ENCODE peak calls at places on chromosomes 7 and 10, in seven cellular contexts. O is gastrocnemius medialis; W is CD8-positive, alpha-beta T cell; J is foreskin fibroblast; Y is cardiac fibroblast; F is H9; H is tibial artery. A is an unnamed sample.

GRCh38 chr10:46171661-46172060 is 115.1 kb upstream of the ANTXRL start:
- DNase-seq in O (no peak), W (no peak), J (no peak), Y (no peak), F (no peak), H (no peak), A (no peak)

GRCh38 chr10:44830022-44830421 is 81.1 kb upstream of the TMEM72 start:
- DNase-seq in O (no peak), W (no peak), J (peak), Y (peak), F (no peak), H (no peak), A (no peak)

GRCh38 chr7:43648725-43649406 is 66.0 kb downstream of the STK17A start:
- DNase-seq in O (no peak), W (peak), J (peak), Y (peak), F (no peak), H (no peak), A (no peak)

GRCh38 chr7:134619627-134620331 is 26.9 kb upstream of the BPGM start:
- DNase-seq in O (no peak), W (no peak), J (peak), Y (peak), F (no peak), H (no peak), A (no peak)

GRCh38 chr7:20329389-20330175 is 1.1 kb upstream of the ITGB8 start:
- DNase-seq in O (no peak), W (no peak), J (peak), Y (peak), F (peak), H (peak), A (peak)

GRCh38 chr10:75538144-75538543 is 106.7 kb downstream of the LRMDA start:
- DNase-seq in O (no peak), W (no peak), J (no peak), Y (no peak), F (peak), H (no peak), A (no peak)

GRCh38 chr7:38630720-38631673 is at the start of gene AMPH:
- DNase-seq in O (no peak), W (no peak), J (peak), Y (peak), F (peak), H (peak), A (peak)

GRCh38 chr10:50497758-50498157 is 126.0 kb downstream of the SGMS1 start:
- DNase-seq in O (no peak), W (no peak), J (peak), Y (peak), F (no peak), H (no peak), A (no peak)

GRCh38 chr10:71463111-71463510 is 66.4 kb downstream of the CDH23 start:
- DNase-seq in O (no peak), W (no peak), J (no peak), Y (no peak), F (no peak), H (no peak), A (no peak)

GRCh38 chr10:131818510-131819234 is 82.1 kb upstream of the PPP2R2D start:
- DNase-seq in O (no peak), W (peak), J (no peak), Y (no peak), F (no peak), H (no peak), A (no peak)

GRCh38 chr7:88306590-88307048 is at the start of gene STEAP4:
- DNase-seq in O (peak), W (no peak), J (peak), Y (peak), F (peak), H (peak), A (peak)

GRCh38 chr10:102776779-102777417 is 33.1 kb downstream of the WBP1L start:
- DNase-seq in O (peak), W (no peak), J (peak), Y (peak), F (peak), H (peak), A (peak)

GRCh38 chr7:140752533-140752932 is 56.0 kb downstream of the NDUFB2 start:
- DNase-seq in O (no peak), W (no peak), J (no peak), Y (no peak), F (no peak), H (no peak), A (no peak)

GRCh38 chr10:5659702-5660528 is 6.5 kb downstream of the ASB13 start:
- DNase-seq in O (no peak), W (no peak), J (peak), Y (peak), F (no peak), H (peak), A (no peak)

GRCh38 chr7:109873296-109873695 is 1217.6 kb upstream of the LRRN3 start:
- DNase-seq in O (no peak), W (no peak), J (no peak), Y (no peak), F (no peak), H (peak), A (no peak)

GRCh38 chr7:40804477-40805215 is 669.8 kb downstream of the SUGCT start:
- DNase-seq in O (no peak), W (no peak), J (peak), Y (no peak), F (no peak), H (no peak), A (no peak)

GRCh38 chr7:88092676-88092999 is 127.2 kb downstream of the SRI start:
- DNase-seq in O (no peak), W (no peak), J (no peak), Y (no peak), F (no peak), H (no peak), A (no peak)

GRCh38 chr10:128519581-128519980 is 393.4 kb upstream of the MKI67 start:
- DNase-seq in O (no peak), W (no peak), J (no peak), Y (no peak), F (no peak), H (no peak), A (no peak)

GRCh38 chr10:57785546-57785945 is 482.1 kb downstream of the IPMK start:
- DNase-seq in O (no peak), W (no peak), J (no peak), Y (no peak), F (no peak), H (no peak), A (no peak)

GRCh38 chr10:132420469-132421376 is 23.7 kb downstream of the PWWP2B start:
- DNase-seq in O (no peak), W (no peak), J (no peak), Y (no peak), F (no peak), H (no peak), A (no peak)

GRCh38 chr7:101725911-101726310 is 91.5 kb upstream of the CUX1 start:
- DNase-seq in O (no peak), W (no peak), J (no peak), Y (no peak), F (no peak), H (no peak), A (no peak)

GRCh38 chr10:133306941-133307379 is 1.7 kb downstream of the TUBGCP2 start:
- DNase-seq in O (no peak), W (no peak), J (no peak), Y (no peak), F (no peak), H (no peak), A (no peak)

GRCh38 chr10:69492746-69493462 is 41.6 kb downstream of the TSPAN15 start:
- DNase-seq in O (no peak), W (no peak), J (no peak), Y (no peak), F (no peak), H (no peak), A (no peak)

GRCh38 chr7:131328387-131329175 is 905 bp downstream of the MKLN1 start:
- DNase-seq in O (no peak), W (no peak), J (peak), Y (peak), F (no peak), H (no peak), A (no peak)

GRCh38 chr7:131068604-131069021 is 259.1 kb upstream of the MKLN1 start:
- DNase-seq in O (no peak), W (no peak), J (no peak), Y (peak), F (no peak), H (no peak), A (no peak)

GRCh38 chr10:75211007-75211735 is 575 bp downstream of the VDAC2 start:
- DNase-seq in O (no peak), W (no peak), J (peak), Y (peak), F (no peak), H (no peak), A (no peak)

GRCh38 chr7:6260291-6261183 is 11.9 kb downstream of the CYTH3 start:
- DNase-seq in O (no peak), W (no peak), J (peak), Y (peak), F (no peak), H (no peak), A (no peak)

GRCh38 chr7:80420876-80421275 is 91.0 kb downstream of the GNAT3 start:
- DNase-seq in O (no peak), W (no peak), J (no peak), Y (no peak), F (no peak), H (no peak), A (no peak)

DNA sequence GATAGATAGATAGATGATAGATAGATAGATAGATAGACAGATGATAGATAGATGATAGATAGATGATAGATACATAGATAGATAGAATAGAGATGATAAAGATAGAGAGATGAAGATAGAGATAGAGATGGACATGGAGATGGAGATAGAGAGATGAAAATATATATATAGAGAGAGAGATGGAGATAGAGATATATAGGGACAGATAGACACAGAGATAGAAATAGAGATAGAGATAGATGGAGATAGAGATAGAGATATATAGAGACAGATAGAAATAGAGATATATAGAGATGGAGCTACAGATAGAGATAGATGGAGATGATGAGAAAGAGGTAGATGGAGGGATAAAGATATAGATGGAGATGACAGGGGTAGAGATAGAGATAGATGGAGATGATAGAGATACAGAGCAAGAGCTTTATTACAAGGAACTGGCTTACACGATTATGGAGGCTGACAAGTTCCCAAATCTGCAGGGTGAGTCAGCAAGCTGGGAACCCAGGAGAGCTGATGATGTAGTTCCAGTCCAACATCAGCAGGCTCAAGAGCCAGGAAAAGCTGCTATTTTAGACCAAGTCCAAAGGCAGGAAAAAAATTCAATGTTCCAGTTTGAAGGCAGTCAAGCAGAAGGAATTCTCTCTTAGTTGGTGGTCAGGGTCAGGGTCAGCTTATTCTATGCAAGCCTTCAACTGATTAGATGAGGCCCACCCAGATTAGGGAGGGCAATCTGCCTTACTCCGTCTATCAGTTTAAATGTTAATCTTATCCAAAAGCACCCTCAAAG is 37.1 kb downstream of the CAV1 start:
- DNase-seq in O (peak), W (no peak), J (no peak), Y (peak), F (no peak), H (peak), A (no peak)
- TF ChIP-seq CTCF in O (no peak), W (no peak), J (no peak), Y (no peak), F (no peak), H (no peak), A (no peak)

DNA sequence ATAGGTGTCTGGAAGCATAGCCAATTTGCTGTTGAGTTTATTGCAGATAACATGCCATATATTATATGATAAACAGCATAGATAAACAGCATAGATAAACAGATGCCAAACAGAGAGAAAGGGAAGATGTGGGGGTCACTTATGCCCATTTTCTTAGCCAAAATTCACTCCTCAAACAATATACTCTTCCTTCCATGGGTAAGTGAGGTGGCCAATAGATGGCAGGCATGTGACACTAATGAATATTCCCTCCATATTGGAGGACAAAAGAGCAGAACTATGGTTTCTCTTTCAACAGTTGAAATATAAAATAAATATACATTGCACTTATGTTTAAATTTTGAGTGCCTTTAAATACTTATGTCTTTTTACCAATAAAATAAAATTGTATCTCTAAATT is 1212.8 kb downstream of the REEP3 start:
- DNase-seq in O (no peak), W (no peak), J (no peak), Y (peak), F (no peak), H (no peak), A (peak)
- TF ChIP-seq CTCF in O (no peak), W (no peak), J (no peak), Y (peak), F (peak), H (peak), A (no peak)

GRCh38 chr10:97738616-97739015 is 1.7 kb downstream of the ZFYVE27 start:
- DNase-seq in O (no peak), W (no peak), J (no peak), Y (no peak), F (no peak), H (no peak), A (no peak)

GRCh38 chr10:97736403-97736901 is 476 bp upstream of the ZFYVE27 start:
- DNase-seq in O (no peak), W (no peak), J (no peak), Y (no peak), F (no peak), H (no peak), A (no peak)

GRCh38 chr10:97737770-97738265 is 890 bp downstream of the ZFYVE27 start:
- DNase-seq in O (no peak), W (no peak), J (no peak), Y (no peak), F (no peak), H (no peak), A (no peak)

GRCh38 chr10:97734021-97734420 is 2.9 kb upstream of the ZFYVE27 start:
- DNase-seq in O (no peak), W (no peak), J (no peak), Y (no peak), F (no peak), H (no peak), A (no peak)

GRCh38 chr10:97736902-97737769 is at the start of gene ZFYVE27:
- DNase-seq in O (peak), W (peak), J (peak), Y (peak), F (peak), H (peak), A (peak)
- TF ChIP-seq CTCF in O (no peak), W (no peak), J (no peak), Y (no peak), F (no peak), H (no peak), A (no peak)

GRCh38 chr10:31921031-31921430 is 7.6 kb downstream of the ARHGAP12 start:
- DNase-seq in O (no peak), W (no peak), J (no peak), Y (no peak), F (no peak), H (no peak), A (no peak)
- TF ChIP-seq CTCF in O (no peak), W (no peak), J (no peak), Y (no peak), F (no peak), H (no peak), A (no peak)

DNA sequence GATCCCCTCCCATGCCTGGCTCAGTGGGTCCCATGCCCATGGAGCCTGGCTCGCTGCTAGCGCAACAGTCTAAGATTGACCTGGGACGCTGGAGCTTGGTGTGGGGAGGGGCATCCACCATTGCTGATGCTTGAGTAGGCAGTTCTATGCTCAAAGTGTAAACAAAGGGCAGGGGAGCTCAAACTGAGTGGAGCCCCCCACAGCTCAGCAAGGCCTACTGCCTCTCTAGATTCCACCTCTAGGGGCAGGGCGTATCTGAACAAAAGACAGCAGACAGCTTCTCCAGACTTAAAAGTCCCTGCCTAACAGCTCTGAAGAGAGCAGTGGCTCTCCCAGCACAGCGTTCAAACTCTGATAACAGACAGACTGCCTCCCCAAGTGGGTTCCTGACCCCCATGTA is 31.2 kb upstream of the FFAR4 start:
- DNase-seq in O (no peak), W (no peak), J (no peak), Y (no peak), F (peak), H (no peak), A (no peak)
- TF ChIP-seq CTCF in O (no peak), W (no peak), J (no peak), Y (no peak), F (peak), H (no peak), A (no peak)

GRCh38 chr10:65968437-65968836 is 957.4 kb upstream of the LRRTM3 start:
- DNase-seq in O (no peak), W (no peak), J (no peak), Y (no peak), F (no peak), H (no peak), A (no peak)

GRCh38 chr10:65968871-65969270 is 957.0 kb upstream of the LRRTM3 start:
- DNase-seq in O (no peak), W (no peak), J (no peak), Y (no peak), F (no peak), H (no peak), A (no peak)
- TF ChIP-seq CTCF in O (no peak), W (no peak), J (no peak), Y (no peak), F (peak), H (no peak), A (no peak)

DNA sequence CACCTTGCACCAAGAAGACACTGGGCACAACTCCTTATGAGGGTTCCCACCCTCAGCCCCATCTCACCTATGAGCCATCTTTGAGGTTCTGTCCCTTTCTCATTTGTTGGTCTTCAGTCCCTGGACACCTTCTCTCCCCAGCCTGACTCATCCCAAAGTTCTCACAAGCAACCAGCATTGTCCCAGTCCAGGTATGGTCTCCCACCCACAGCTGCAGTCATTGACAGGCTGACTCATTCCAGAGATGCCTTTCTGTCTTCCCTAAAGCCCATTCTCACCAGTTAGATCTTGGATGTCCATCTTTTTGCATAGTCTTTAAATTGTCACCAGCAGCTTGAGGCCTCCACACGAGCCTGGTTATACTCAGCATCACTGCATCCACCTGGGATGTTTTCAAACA is 26.7 kb upstream of the BMPR1A start:
- DNase-seq in O (no peak), W (no peak), J (no peak), Y (no peak), F (no peak), H (no peak), A (no peak)
- TF ChIP-seq CTCF in O (no peak), W (no peak), J (no peak), Y (no peak), F (no peak), H (no peak), A (no peak)

A was measured in endothelial cell.